ENCODE peak calls at places on chromosomes 12 and 14, in eight cellular contexts. One of them, this sample, is unnamed.

GRCh38 chr12:53061404-53062010 is 11.6 kb downstream of the TNS2 start:
- DNase-seq in epithelial cell of proximal tubule: no peak
- DNase-seq in MCF 10A: peak; percentile 69
- DNase-seq in AG04450: no peak
- DNase-seq in GOT3: no peak
- DNase-seq in CD4-positive, alpha-beta T cell: no peak
- DNase-seq in T-cell: no peak
- DNase-seq in mesendoderm: peak; percentile 57
- DNase-seq in this sample: no peak

GRCh38 chr12:132578826-132579225 is 31.6 kb downstream of the LRCOL1 start:
- DNase-seq in CD4-positive, alpha-beta T cell: no peak
- DNase-seq in mesendoderm: no peak
- DNase-seq in GOT3: no peak
- DNase-seq in epithelial cell of proximal tubule: no peak
- DNase-seq in MCF 10A: no peak
- DNase-seq in AG04450: no peak
- DNase-seq in T-cell: no peak
- DNase-seq in this sample: no peak

GRCh38 chr14:85533821-85534271 is 3.9 kb downstream of the FLRT2 start:
- DNase-seq in mesendoderm: peak; percentile 62
- DNase-seq in GOT3: no peak
- DNase-seq in epithelial cell of proximal tubule: no peak
- DNase-seq in CD4-positive, alpha-beta T cell: no peak
- DNase-seq in AG04450: no peak
- DNase-seq in MCF 10A: peak; percentile 31
- DNase-seq in T-cell: no peak
- DNase-seq in this sample: no peak

GRCh38 chr14:85619866-85620265 is 89.9 kb downstream of the FLRT2 start:
- DNase-seq in mesendoderm: peak; percentile 76
- DNase-seq in AG04450: no peak
- DNase-seq in MCF 10A: no peak
- DNase-seq in T-cell: no peak
- DNase-seq in GOT3: no peak
- DNase-seq in CD4-positive, alpha-beta T cell: no peak
- DNase-seq in epithelial cell of proximal tubule: no peak
- DNase-seq in this sample: no peak

GRCh38 chr12:3315201-3315661 is 175.8 kb upstream of the PRMT8 start:
- DNase-seq in epithelial cell of proximal tubule: no peak
- DNase-seq in CD4-positive, alpha-beta T cell: no peak
- DNase-seq in mesendoderm: no peak
- DNase-seq in T-cell: no peak
- DNase-seq in MCF 10A: peak; percentile 53
- DNase-seq in GOT3: no peak
- DNase-seq in AG04450: peak; percentile 73
- DNase-seq in this sample: no peak

GRCh38 chr12:123996581-123996980 is 23.6 kb downstream of the ZNF664 start:
- DNase-seq in mesendoderm: no peak
- DNase-seq in GOT3: no peak
- DNase-seq in epithelial cell of proximal tubule: no peak
- DNase-seq in AG04450: no peak
- DNase-seq in T-cell: no peak
- DNase-seq in MCF 10A: no peak
- DNase-seq in CD4-positive, alpha-beta T cell: no peak
- DNase-seq in this sample: no peak

GRCh38 chr14:32576088-32576795 is 247.1 kb downstream of the AKAP6 start:
- DNase-seq in MCF 10A: peak; percentile 73
- DNase-seq in T-cell: no peak
- DNase-seq in CD4-positive, alpha-beta T cell: no peak
- DNase-seq in mesendoderm: peak; percentile 50
- DNase-seq in AG04450: no peak
- DNase-seq in GOT3: peak; percentile 1
- DNase-seq in epithelial cell of proximal tubule: no peak
- DNase-seq in this sample: peak; percentile 28

GRCh38 chr12:47818382-47818700 is 1.4 kb downstream of the HDAC7 start:
- DNase-seq in MCF 10A: no peak
- DNase-seq in T-cell: no peak
- DNase-seq in mesendoderm: peak; percentile 57
- DNase-seq in epithelial cell of proximal tubule: no peak
- DNase-seq in GOT3: no peak
- DNase-seq in AG04450: no peak
- DNase-seq in CD4-positive, alpha-beta T cell: no peak
- DNase-seq in this sample: no peak

GRCh38 chr12:132327351-132328171 is 1.8 kb downstream of the GALNT9 start:
- DNase-seq in AG04450: peak; percentile 37
- DNase-seq in mesendoderm: peak; percentile 62
- DNase-seq in MCF 10A: peak; percentile 95
- DNase-seq in GOT3: peak; percentile 15
- DNase-seq in CD4-positive, alpha-beta T cell: no peak
- DNase-seq in T-cell: no peak
- DNase-seq in epithelial cell of proximal tubule: peak; percentile 73
- DNase-seq in this sample: no peak

GRCh38 chr14:51534623-51535022 is 117.1 kb upstream of the FRMD6 start:
- DNase-seq in AG04450: no peak
- DNase-seq in MCF 10A: peak; percentile 51
- DNase-seq in mesendoderm: peak; percentile 18
- DNase-seq in CD4-positive, alpha-beta T cell: no peak
- DNase-seq in T-cell: no peak
- DNase-seq in GOT3: no peak
- DNase-seq in epithelial cell of proximal tubule: no peak
- DNase-seq in this sample: no peak

GRCh38 chr12:50764116-50764860 is 387 bp downstream of the ATF1 start:
- DNase-seq in T-cell: peak; percentile 79
- DNase-seq in epithelial cell of proximal tubule: no peak
- DNase-seq in MCF 10A: peak; percentile 48
- DNase-seq in CD4-positive, alpha-beta T cell: peak; percentile 78
- DNase-seq in AG04450: no peak
- DNase-seq in mesendoderm: peak; percentile 65
- DNase-seq in GOT3: no peak
- DNase-seq in this sample: peak; percentile 84

GRCh38 chr12:86414201-86414600 is 158.0 kb upstream of the MGAT4C start:
- DNase-seq in MCF 10A: no peak
- DNase-seq in CD4-positive, alpha-beta T cell: no peak
- DNase-seq in AG04450: no peak
- DNase-seq in mesendoderm: no peak
- DNase-seq in GOT3: no peak
- DNase-seq in epithelial cell of proximal tubule: no peak
- DNase-seq in T-cell: no peak
- DNase-seq in this sample: no peak